ENCODE peak calls at places on chromosome 1, in nine cellular contexts. K, T, L, I, H, B, G, P and C are unnamed samples.

GRCh38 chr1:58249729-58250586 is 296.6 kb downstream of the OMA1 start:
- DNase-seq in L (no peak), G (no peak), H (no peak), K (peak; percentile 12), I (no peak), P (no peak), B (peak; percentile 20), T (no peak), C (no peak)

GRCh38 chr1:207745285-207745684 is 6.6 kb upstream of the CD46 start:
- DNase-seq in P (no peak), B (no peak), K (no peak), G (no peak), I (no peak), H (no peak), L (no peak), T (no peak), C (no peak)

GRCh38 chr1:45518910-45519309 is 2.8 kb downstream of the PRDX1 start:
- DNase-seq in P (no peak), G (no peak), H (no peak), B (no peak), I (peak; percentile 30), L (no peak), K (no peak), T (no peak), C (no peak)

GRCh38 chr1:226199971-226200370 is 13.4 kb upstream of the ACBD3 start:
- DNase-seq in P (no peak), L (no peak), I (no peak), B (no peak), G (no peak), H (no peak), K (no peak), T (no peak), C (no peak)

GRCh38 chr1:204250428-204251030 is 36.7 kb upstream of the GOLT1A start:
- DNase-seq in H (no peak), I (no peak), L (no peak), P (no peak), T (no peak), K (no peak), G (no peak), B (no peak), C (no peak)

GRCh38 chr1:160866861-160867260 is 4.2 kb upstream of the CD244 start:
- DNase-seq in L (no peak), T (no peak), K (no peak), P (peak; percentile 14), I (no peak), G (no peak), B (no peak), H (no peak), C (no peak)

GRCh38 chr1:41898191-41898713 is 20.5 kb downstream of the HIVEP3 start:
- DNase-seq in K (peak; percentile 71), I (peak; percentile 45), L (no peak), P (peak; percentile 81), T (no peak), B (no peak), H (no peak), G (no peak), C (no peak)

GRCh38 chr1:115327270-115327669 is 10.8 kb downstream of the NGF start:
- DNase-seq in K (no peak), B (no peak), T (no peak), G (no peak), L (no peak), H (no peak), I (no peak), P (no peak), C (no peak)

GRCh38 chr1:41915786-41916571 is 2.7 kb downstream of the HIVEP3 start:
- DNase-seq in P (peak; percentile 66), G (no peak), I (peak; percentile 62), T (no peak), L (no peak), H (peak; percentile 46), B (no peak), K (no peak), C (no peak)

GRCh38 chr1:174262747-174263241 is 103.5 kb downstream of the RABGAP1L start:
- DNase-seq in B (peak; percentile 46), I (no peak), K (peak; percentile 50), T (no peak), H (peak; percentile 7), L (no peak), G (no peak), P (no peak), C (no peak)

GRCh38 chr1:173332026-173332425 is 124.9 kb upstream of the TNFSF4 start:
- DNase-seq in P (peak; percentile 91), T (no peak), K (peak; percentile 18), H (no peak), B (no peak), G (no peak), L (no peak), I (no peak), C (no peak)

GRCh38 chr1:25867210-25867991 is 8.1 kb downstream of the PAQR7 start:
- DNase-seq in T (no peak), B (peak; percentile 65), G (no peak), H (peak; percentile 66), L (peak; percentile 36), P (no peak), I (no peak), K (no peak), C (no peak)

GRCh38 chr1:54095543-54096286 is 42.3 kb downstream of the TCEANC2 start:
- DNase-seq in G (no peak), H (no peak), B (no peak), L (no peak), K (no peak), T (no peak), P (no peak), I (no peak), C (peak; percentile 37)

DNA sequence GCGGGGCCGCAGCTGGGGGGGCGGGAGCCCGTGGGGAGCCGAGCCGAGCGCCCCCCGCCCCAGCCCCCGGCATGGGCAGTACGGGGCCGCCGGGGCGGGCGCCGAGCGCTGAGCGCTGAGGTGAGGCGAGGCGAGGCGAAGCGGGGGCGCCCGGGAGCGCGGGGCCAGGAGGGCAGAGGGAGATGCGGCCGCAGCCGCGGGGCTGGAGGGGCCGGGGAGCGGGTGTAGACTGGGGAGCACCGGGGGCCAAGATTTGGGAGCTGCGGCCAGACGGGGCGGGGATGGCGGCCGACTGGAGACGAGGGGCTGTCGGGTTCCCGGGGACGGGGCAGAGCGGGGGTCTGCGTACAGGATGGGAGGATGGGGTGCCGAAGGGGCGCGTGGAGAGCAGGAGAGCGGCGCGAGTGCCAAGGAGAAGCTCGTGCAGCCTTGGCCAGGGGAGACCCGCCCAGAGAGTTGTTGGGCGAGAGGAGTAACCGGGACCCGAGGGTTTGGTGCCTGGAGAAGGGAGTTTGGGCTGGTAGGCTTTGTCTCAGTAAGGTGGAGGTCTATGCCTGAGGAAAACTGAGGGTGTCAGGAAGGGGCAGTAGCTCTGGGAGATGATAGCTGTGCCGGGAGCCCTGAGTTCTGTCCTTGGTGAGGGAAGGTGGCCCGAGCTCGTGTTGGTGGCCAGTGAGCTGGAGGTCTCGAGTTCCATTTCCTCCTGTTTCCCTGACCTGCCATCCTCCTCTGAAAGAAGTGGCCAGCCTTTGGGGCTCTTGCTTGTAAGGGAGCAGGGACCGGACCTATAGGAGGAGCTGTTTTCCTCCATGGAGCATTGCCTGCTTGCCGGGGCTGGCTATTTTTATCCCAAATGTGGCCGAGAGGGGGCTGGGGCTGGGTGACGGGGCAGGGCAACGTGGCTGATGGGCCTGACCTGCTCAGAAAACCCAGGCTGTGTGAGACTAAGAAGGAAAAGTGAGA is 539 bp downstream of the ATP8B2 start:
- DNase-seq in G (peak; percentile 84), H (peak; percentile 46), K (peak; percentile 87), P (peak; percentile 94), T (no peak), L (no peak), B (peak; percentile 82), I (peak; percentile 64), C (peak; percentile 57)
- TF ChIP-seq POLR2A in G (no peak), H (no peak), K (peak; percentile 58), P (no peak), T (no peak), L (no peak), B (no peak), I (no peak), C (no peak)

GRCh38 chr1:165697881-165698842 is at the start of gene ALDH9A1:
- DNase-seq in T (no peak), B (peak; percentile 32), H (peak; percentile 80), L (peak; percentile 84), G (peak; percentile 95), I (peak; percentile 93), K (peak; percentile 94), P (peak; percentile 96), C (peak; percentile 90)
- TF ChIP-seq CTCF in T (no peak), B (peak; percentile 74), H (peak; percentile 31), L (peak; percentile 11), G (no peak), I (peak; percentile 48), K (peak; percentile 47), P (peak; percentile 38), C (no peak)

DNA sequence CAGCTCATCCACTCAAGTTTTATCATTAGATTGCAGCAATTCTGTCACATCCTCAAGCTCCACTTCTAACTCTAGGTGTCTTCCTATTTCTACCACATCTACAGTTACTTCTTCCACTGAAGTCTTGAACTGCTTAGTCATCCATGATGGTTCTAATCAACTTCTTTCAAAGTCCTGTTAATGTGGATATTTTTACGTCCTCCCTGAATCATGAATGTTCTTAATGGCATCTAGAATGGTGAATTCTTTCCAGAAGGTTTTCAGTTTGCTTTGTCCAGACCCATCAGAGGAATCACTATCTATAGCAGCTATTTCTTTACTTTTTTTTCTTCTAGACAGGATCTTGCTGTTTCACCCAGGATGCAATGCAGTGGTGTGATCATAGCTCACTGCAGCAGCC is 78.0 kb upstream of the RNPC3 start:
- DNase-seq in I (no peak), K (no peak), P (no peak), L (no peak), T (no peak), G (no peak), H (no peak), B (no peak), C (no peak)
- TF ChIP-seq POLR2AphosphoS5 in I (no peak), K (no peak), P (no peak), L (no peak), T (no peak), G (no peak), H (no peak), B (no peak), C (no peak)

GRCh38 chr1:84299536-84300260 is 1.8 kb upstream of the SAMD13 start:
- DNase-seq in I (no peak), L (no peak), H (no peak), P (no peak), B (no peak), T (no peak), K (peak; percentile 20), G (no peak), C (no peak)

GRCh38 chr1:84297546-84298244 is 3.8 kb upstream of the SAMD13 start:
- DNase-seq in G (no peak), L (no peak), T (no peak), H (no peak), B (no peak), P (no peak), I (no peak), K (no peak), C (no peak)

GRCh38 chr1:84300501-84300900 is 1.0 kb upstream of the SAMD13 start:
- DNase-seq in B (no peak), G (no peak), H (no peak), I (no peak), L (no peak), K (no peak), P (no peak), T (no peak), C (no peak)

GRCh38 chr1:84298688-84299535 is 2.6 kb upstream of the SAMD13 start:
- DNase-seq in G (peak; percentile 82), H (peak; percentile 10), L (peak; percentile 57), P (no peak), I (peak; percentile 49), T (no peak), B (no peak), K (peak; percentile 59), C (peak; percentile 87)

DNA sequence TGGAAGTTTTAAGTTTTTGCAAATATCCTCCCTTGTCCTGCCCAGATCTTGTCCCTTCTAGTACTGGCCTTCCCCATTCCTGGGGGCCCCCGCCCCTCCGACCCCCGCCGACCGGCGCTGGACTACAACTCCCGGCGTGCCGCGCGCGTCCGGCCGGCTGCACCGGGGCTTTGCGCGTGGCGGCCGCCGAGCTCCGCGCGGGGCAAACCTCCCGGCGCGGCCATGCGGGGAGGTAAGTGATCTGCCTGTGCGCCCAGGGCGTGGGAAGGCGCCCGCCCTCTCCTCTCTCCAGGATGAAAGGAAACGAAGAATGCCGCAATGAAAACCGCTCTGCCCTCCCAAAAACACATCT is 3.2 kb upstream of the SAMD13 start:
- DNase-seq in I (peak; percentile 66), G (peak; percentile 79), L (no peak), H (peak; percentile 18), T (no peak), B (no peak), P (no peak), K (peak; percentile 76), C (peak; percentile 94)
- TF ChIP-seq POLR2A in I (no peak), G (no peak), L (no peak), H (peak; percentile 56), T (no peak), B (no peak), P (no peak), K (peak; percentile 83), C (peak; percentile 15)